ENCODE peak calls at places on chromosomes 3 and 15, in seven cellular contexts. U is H1, Y is IMR-90, P is trophoblast cell, K is mesendoderm, W is neuronal stem cell, B is mesenchymal stem cell. S is an unnamed sample.

GRCh38 chr15:45254405-45255293 is 2.6 kb downstream of the SLC28A2 start:
- DNase-seq in U (no peak), Y (peak), P (peak), K (no peak), W (no peak), B (no peak), S (no peak)

GRCh38 chr15:101052681-101053121 is 133.5 kb downstream of the LRRK1 start:
- DNase-seq in U (no peak), Y (no peak), P (no peak), K (no peak), W (no peak), B (no peak), S (no peak)

GRCh38 chr3:30518201-30518864 is 88.1 kb upstream of the TGFBR2 start:
- DNase-seq in U (no peak), Y (peak), P (no peak), K (no peak), W (no peak), B (no peak), S (no peak)

GRCh38 chr15:67133738-67134576 is 68.6 kb downstream of the SMAD3 start:
- DNase-seq in U (no peak), Y (peak), P (no peak), K (peak), W (peak), B (peak), S (no peak)

GRCh38 chr3:189948724-189949045 is 172.0 kb downstream of the P3H2 start:
- DNase-seq in U (no peak), Y (no peak), P (no peak), K (no peak), W (no peak), B (no peak), S (no peak)

GRCh38 chr3:59510576-59510975 is 460.8 kb upstream of the CFAP20DC start:
- DNase-seq in U (no peak), Y (no peak), P (no peak), K (no peak), W (no peak), B (peak), S (no peak)

GRCh38 chr3:75781079-75781745 is 4.1 kb downstream of the ZNF717 start:
- DNase-seq in U (no peak), Y (no peak), P (no peak), K (no peak), W (no peak), B (peak), S (no peak)

GRCh38 chr3:145578465-145578864 is 582.5 kb downstream of the PLOD2 start:
- DNase-seq in U (no peak), Y (no peak), P (no peak), K (no peak), W (no peak), B (no peak), S (no peak)

GRCh38 chr3:32226875-32227500 is 11.5 kb upstream of the CMTM8 start:
- DNase-seq in U (no peak), Y (peak), P (no peak), K (no peak), W (no peak), B (peak), S (no peak)

GRCh38 chr15:83559310-83559966 is 94.5 kb upstream of the ADAMTSL3 start:
- DNase-seq in U (peak), Y (peak), P (peak), K (peak), W (peak), B (peak), S (peak)

GRCh38 chr15:90294601-90295269 is 29.3 kb downstream of the NGRN start:
- DNase-seq in U (no peak), Y (no peak), P (no peak), K (no peak), W (no peak), B (no peak), S (peak)

GRCh38 chr3:167644611-167645010 is 9.1 kb downstream of the WDR49 start:
- DNase-seq in U (no peak), Y (no peak), P (no peak), K (no peak), W (no peak), B (no peak), S (no peak)

GRCh38 chr3:74124716-74125115 is 489.7 kb downstream of the CNTN3 start:
- DNase-seq in U (no peak), Y (no peak), P (no peak), K (no peak), W (no peak), B (no peak), S (no peak)

GRCh38 chr3:66485291-66485968 is 15.4 kb downstream of the LRIG1 start:
- DNase-seq in U (no peak), Y (peak), P (no peak), K (no peak), W (no peak), B (peak), S (no peak)

GRCh38 chr3:69201658-69202057 is 79.3 kb upstream of the LMOD3 start:
- DNase-seq in U (no peak), Y (no peak), P (no peak), K (no peak), W (no peak), B (no peak), S (no peak)

GRCh38 chr3:102090646-102091045 is 241.3 kb downstream of the NFKBIZ start:
- DNase-seq in U (no peak), Y (peak), P (no peak), K (no peak), W (no peak), B (peak), S (no peak)

GRCh38 chr15:40510201-40510600 is 39.4 kb downstream of the CHST14 start:
- DNase-seq in U (no peak), Y (no peak), P (peak), K (peak), W (no peak), B (no peak), S (no peak)

GRCh38 chr3:23387286-23387918 is 184.3 kb downstream of the UBE2E2 start:
- DNase-seq in U (no peak), Y (no peak), P (no peak), K (no peak), W (no peak), B (no peak), S (no peak)

GRCh38 chr3:192481638-192482037 is 245.7 kb downstream of the FGF12 start:
- DNase-seq in U (no peak), Y (peak), P (no peak), K (no peak), W (no peak), B (no peak), S (no peak)

GRCh38 chr3:13548696-13549512 is at the start of gene FBLN2:
- DNase-seq in U (peak), Y (no peak), P (peak), K (peak), W (peak), B (peak), S (peak)

GRCh38 chr3:133256787-133257483 is 142.9 kb upstream of the BFSP2 start:
- DNase-seq in U (no peak), Y (no peak), P (no peak), K (no peak), W (no peak), B (no peak), S (no peak)

GRCh38 chr15:32855942-32856341 is 138.1 kb downstream of the GREM1 start:
- DNase-seq in U (no peak), Y (peak), P (peak), K (peak), W (no peak), B (peak), S (peak)

GRCh38 chr3:51800758-51801140 is 21.7 kb upstream of the IQCF6 start:
- DNase-seq in U (no peak), Y (no peak), P (peak), K (peak), W (no peak), B (no peak), S (no peak)

GRCh38 chr15:99100245-99101173 is 4.4 kb upstream of the SYNM start:
- DNase-seq in U (peak), Y (peak), P (peak), K (peak), W (peak), B (peak), S (peak)

GRCh38 chr3:64148955-64149653 is 76.2 kb downstream of the PRICKLE2 start:
- DNase-seq in U (no peak), Y (no peak), P (no peak), K (no peak), W (no peak), B (no peak), S (no peak)

GRCh38 chr15:84924074-84924700 is 39.7 kb downstream of the SLC28A1 start:
- DNase-seq in U (no peak), Y (no peak), P (no peak), K (no peak), W (no peak), B (no peak), S (no peak)

GRCh38 chr3:143526016-143526540 is 322.2 kb downstream of the SLC9A9 start:
- DNase-seq in U (no peak), Y (no peak), P (peak), K (peak), W (no peak), B (peak), S (no peak)

GRCh38 chr15:50127255-50127777 is 8.3 kb upstream of the ATP8B4 start:
- DNase-seq in U (no peak), Y (peak), P (no peak), K (no peak), W (no peak), B (peak), S (no peak)
- H3K23ac ChIP-seq in U (no peak), Y (peak), P (no peak), K (no peak), W (no peak), B (no peak), S (no peak)

DNA sequence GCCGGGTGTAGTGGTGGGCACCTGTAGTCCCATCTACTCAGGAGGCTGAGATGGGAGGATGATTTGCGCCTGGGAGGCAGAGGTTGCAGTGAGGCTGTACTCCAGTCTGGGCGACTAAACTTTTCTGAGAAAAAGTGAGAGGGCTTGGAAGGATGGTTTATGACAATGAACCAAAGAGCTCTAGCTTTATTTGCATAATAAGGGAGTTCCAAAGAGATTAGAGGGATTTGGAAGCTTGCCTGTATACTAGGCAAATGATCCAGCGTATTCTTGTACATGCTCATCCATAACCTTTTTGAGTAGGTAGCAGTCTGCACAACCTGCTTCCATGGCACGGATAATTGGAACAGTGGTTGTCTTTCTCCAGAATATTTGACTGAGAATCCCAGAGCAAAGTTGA is 251.1 kb downstream of the CHL1 start:
- DNase-seq in U (no peak), Y (no peak), P (no peak), K (no peak), W (no peak), B (no peak), S (no peak)
- H3K23ac ChIP-seq in U (no peak), Y (no peak), P (no peak), K (no peak), W (no peak), B (no peak), S (no peak)

GRCh38 chr3:152578769-152579168 is 256.2 kb upstream of the P2RY1 start:
- DNase-seq in U (no peak), Y (no peak), P (no peak), K (no peak), W (no peak), B (no peak), S (no peak)

GRCh38 chr3:152581941-152582340 is 253.0 kb upstream of the P2RY1 start:
- DNase-seq in U (no peak), Y (no peak), P (no peak), K (no peak), W (no peak), B (peak), S (no peak)

GRCh38 chr3:152587861-152588260 is 247.1 kb upstream of the P2RY1 start:
- DNase-seq in U (no peak), Y (no peak), P (no peak), K (no peak), W (no peak), B (no peak), S (no peak)

GRCh38 chr3:152586974-152587373 is 248.0 kb upstream of the P2RY1 start:
- DNase-seq in U (no peak), Y (no peak), P (no peak), K (no peak), W (no peak), B (no peak), S (no peak)

GRCh38 chr3:152583913-152584312 is 251.0 kb upstream of the P2RY1 start:
- DNase-seq in U (no peak), Y (no peak), P (no peak), K (no peak), W (no peak), B (no peak), S (no peak)
- H3K23ac ChIP-seq in U (no peak), Y (no peak), P (no peak), K (no peak), W (no peak), B (no peak), S (no peak)

DNA sequence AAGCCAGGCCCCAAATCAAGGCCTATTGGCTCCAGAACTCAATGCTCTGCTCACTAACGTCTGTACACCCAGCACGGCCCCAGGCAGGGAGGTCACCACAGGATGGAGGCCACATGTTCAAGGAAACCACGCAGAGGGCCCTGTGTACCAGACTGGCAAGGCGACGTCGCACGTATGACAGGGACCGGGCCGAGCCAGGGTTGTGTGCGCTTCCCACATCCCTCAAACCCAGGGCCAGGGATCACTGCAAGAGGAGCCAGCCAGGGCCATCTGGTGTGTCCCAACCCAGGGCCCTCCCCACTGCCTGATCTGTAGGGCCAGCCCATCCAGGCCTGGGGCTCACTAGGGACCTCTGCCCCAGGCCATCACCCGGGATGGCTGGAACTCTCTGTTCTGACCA is 62.0 kb downstream of the ZNF445 start:
- DNase-seq in U (no peak), Y (no peak), P (no peak), K (no peak), W (no peak), B (no peak), S (no peak)
- H3K23ac ChIP-seq in U (no peak), Y (no peak), P (no peak), K (no peak), W (peak), B (no peak), S (no peak)

S was measured in H9.